ENCODE peak calls at places on chromosomes 13 and 19, in seven cellular contexts. One of them, this sample, is unnamed.

GRCh38 chr13:80742027-80742426 is 401.1 kb upstream of the SPRY2 start:
- DNase-seq in PC-3: no peak
- DNase-seq in GM23248: no peak
- DNase-seq in GM23338: no peak
- DNase-seq in neural progenitor cell: no peak
- DNase-seq in MM.1S: no peak
- DNase-seq in HCT116: no peak
- DNase-seq in this sample: no peak

GRCh38 chr13:19781526-19781925 is 1.2 kb downstream of the PSPC1 start:
- DNase-seq in PC-3: peak; percentile 13
- DNase-seq in GM23248: peak; percentile 15
- DNase-seq in GM23338: no peak
- DNase-seq in neural progenitor cell: no peak
- DNase-seq in MM.1S: no peak
- DNase-seq in HCT116: no peak
- DNase-seq in this sample: no peak

GRCh38 chr19:2477141-2477710 is 1.3 kb downstream of the GADD45B start:
- DNase-seq in PC-3: peak; percentile 50
- DNase-seq in GM23248: peak; percentile 63
- DNase-seq in GM23338: no peak
- DNase-seq in neural progenitor cell: peak; percentile 44
- DNase-seq in MM.1S: peak; percentile 47
- DNase-seq in HCT116: no peak
- DNase-seq in this sample: peak; percentile 69

GRCh38 chr19:14089662-14090508 is 666 bp downstream of the SAMD1 start:
- DNase-seq in PC-3: peak; percentile 58
- DNase-seq in GM23248: peak; percentile 83
- DNase-seq in GM23338: peak; percentile 71
- DNase-seq in neural progenitor cell: peak; percentile 90
- DNase-seq in MM.1S: peak; percentile 64
- DNase-seq in HCT116: no peak
- DNase-seq in this sample: peak; percentile 79

GRCh38 chr13:24228852-24229458 is 68.4 kb downstream of the SPATA13 start:
- DNase-seq in PC-3: peak; percentile 74
- DNase-seq in GM23248: peak; percentile 79
- DNase-seq in GM23338: peak; percentile 90
- DNase-seq in neural progenitor cell: peak; percentile 75
- DNase-seq in MM.1S: peak; percentile 31
- DNase-seq in HCT116: peak; percentile 57
- DNase-seq in this sample: peak; percentile 79

GRCh38 chr19:10368101-10368803 is 12.1 kb downstream of the TYK2 start:
- DNase-seq in PC-3: peak; percentile 31
- DNase-seq in GM23248: peak; percentile 26
- DNase-seq in GM23338: peak; percentile 36
- DNase-seq in neural progenitor cell: no peak
- DNase-seq in MM.1S: no peak
- DNase-seq in HCT116: no peak
- DNase-seq in this sample: no peak

GRCh38 chr19:42601811-42602443 is 7.2 kb upstream of the CEACAM8 start:
- DNase-seq in PC-3: peak; percentile 44
- DNase-seq in GM23248: peak; percentile 68
- DNase-seq in GM23338: peak; percentile 79
- DNase-seq in neural progenitor cell: peak; percentile 48
- DNase-seq in MM.1S: peak; percentile 21
- DNase-seq in HCT116: no peak
- DNase-seq in this sample: peak; percentile 41

GRCh38 chr13:72504026-72504925 is 223.2 kb downstream of the MZT1 start:
- DNase-seq in PC-3: no peak
- DNase-seq in GM23248: no peak
- DNase-seq in GM23338: no peak
- DNase-seq in neural progenitor cell: peak; percentile 21
- DNase-seq in MM.1S: no peak
- DNase-seq in HCT116: no peak
- DNase-seq in this sample: no peak

GRCh38 chr13:81493144-81493543 is 1152.2 kb upstream of the SPRY2 start:
- DNase-seq in PC-3: no peak
- DNase-seq in GM23248: no peak
- DNase-seq in GM23338: no peak
- DNase-seq in neural progenitor cell: no peak
- DNase-seq in MM.1S: no peak
- DNase-seq in HCT116: no peak
- DNase-seq in this sample: peak; percentile 11

GRCh38 chr19:4097501-4097900 is 26.4 kb downstream of the MAP2K2 start:
- DNase-seq in PC-3: no peak
- DNase-seq in GM23248: no peak
- DNase-seq in GM23338: no peak
- DNase-seq in neural progenitor cell: no peak
- DNase-seq in MM.1S: no peak
- DNase-seq in HCT116: no peak
- DNase-seq in this sample: no peak

GRCh38 chr13:30791354-30791921 is 56.1 kb downstream of the ALOX5AP start:
- DNase-seq in PC-3: no peak
- DNase-seq in GM23248: peak; percentile 46
- DNase-seq in GM23338: no peak
- DNase-seq in neural progenitor cell: no peak
- DNase-seq in MM.1S: no peak
- DNase-seq in HCT116: no peak
- DNase-seq in this sample: no peak

GRCh38 chr19:39407394-39407643 is 672 bp downstream of the ZFP36 start:
- DNase-seq in PC-3: no peak
- DNase-seq in GM23248: no peak
- DNase-seq in GM23338: no peak
- DNase-seq in neural progenitor cell: no peak
- DNase-seq in MM.1S: no peak
- DNase-seq in HCT116: no peak
- DNase-seq in this sample: no peak

GRCh38 chr19:2720777-2721569 is at the start of gene DIRAS1:
- DNase-seq in PC-3: no peak
- DNase-seq in GM23248: peak; percentile 26
- DNase-seq in GM23338: peak; percentile 60
- DNase-seq in neural progenitor cell: peak; percentile 60
- DNase-seq in MM.1S: no peak
- DNase-seq in HCT116: no peak
- DNase-seq in this sample: no peak

GRCh38 chr19:48372904-48373303 is 8.7 kb downstream of the SYNGR4 start:
- DNase-seq in PC-3: peak; percentile 88
- DNase-seq in GM23248: peak; percentile 31
- DNase-seq in GM23338: no peak
- DNase-seq in neural progenitor cell: no peak
- DNase-seq in MM.1S: no peak
- DNase-seq in HCT116: no peak
- DNase-seq in this sample: no peak

GRCh38 chr13:103839460-103839859 is 773.2 kb upstream of the SLC10A2 start:
- DNase-seq in PC-3: no peak
- DNase-seq in GM23248: no peak
- DNase-seq in GM23338: no peak
- DNase-seq in neural progenitor cell: no peak
- DNase-seq in MM.1S: no peak
- DNase-seq in HCT116: no peak
- DNase-seq in this sample: no peak

GRCh38 chr19:2083174-2083854 is 12.8 kb downstream of the MOB3A start:
- DNase-seq in PC-3: no peak
- DNase-seq in GM23248: no peak
- DNase-seq in GM23338: no peak
- DNase-seq in neural progenitor cell: no peak
- DNase-seq in MM.1S: peak; percentile 77
- DNase-seq in HCT116: no peak
- DNase-seq in this sample: no peak

GRCh38 chr13:89393758-89394157 is 1722.6 kb downstream of the SLITRK5 start:
- DNase-seq in PC-3: no peak
- DNase-seq in GM23248: no peak
- DNase-seq in GM23338: no peak
- DNase-seq in neural progenitor cell: no peak
- DNase-seq in MM.1S: no peak
- DNase-seq in HCT116: no peak
- DNase-seq in this sample: no peak

GRCh38 chr19:8702350-8702749 is 3.8 kb upstream of the ACTL9 start:
- DNase-seq in PC-3: no peak
- DNase-seq in GM23248: no peak
- DNase-seq in GM23338: no peak
- DNase-seq in neural progenitor cell: no peak
- DNase-seq in MM.1S: no peak
- DNase-seq in HCT116: no peak
- DNase-seq in this sample: no peak

GRCh38 chr19:39398297-39398864 is 7.2 kb downstream of the MED29 start:
- DNase-seq in PC-3: peak; percentile 42
- DNase-seq in GM23248: peak; percentile 97
- DNase-seq in GM23338: no peak
- DNase-seq in neural progenitor cell: no peak
- DNase-seq in MM.1S: peak; percentile 30
- DNase-seq in HCT116: peak; percentile 69
- DNase-seq in this sample: peak; percentile 82

GRCh38 chr19:5828661-5829566 is 10.6 kb downstream of the FUT6 start:
- DNase-seq in PC-3: no peak
- DNase-seq in GM23248: peak; percentile 27
- DNase-seq in GM23338: peak; percentile 74
- DNase-seq in neural progenitor cell: peak; percentile 83
- DNase-seq in MM.1S: no peak
- DNase-seq in HCT116: no peak
- DNase-seq in this sample: peak; percentile 89

GRCh38 chr19:10871711-10872550 is 578 bp downstream of the CARM1 start:
- DNase-seq in PC-3: peak; percentile 19
- DNase-seq in GM23248: peak; percentile 62
- DNase-seq in GM23338: peak; percentile 58
- DNase-seq in neural progenitor cell: peak; percentile 74
- DNase-seq in MM.1S: peak; percentile 29
- DNase-seq in HCT116: no peak
- DNase-seq in this sample: peak; percentile 70

GRCh38 chr13:46184277-46184699 is 2.3 kb upstream of the LCP1 start:
- DNase-seq in PC-3: peak; percentile 43
- DNase-seq in GM23248: peak; percentile 22
- DNase-seq in GM23338: peak; percentile 81
- DNase-seq in neural progenitor cell: peak; percentile 66
- DNase-seq in MM.1S: peak; percentile 72
- DNase-seq in HCT116: peak; percentile 28
- DNase-seq in this sample: peak; percentile 27

GRCh38 chr13:95156208-95156607 is 145.0 kb downstream of the ABCC4 start:
- DNase-seq in PC-3: peak; percentile 56
- DNase-seq in GM23248: peak; percentile 42
- DNase-seq in GM23338: no peak
- DNase-seq in neural progenitor cell: no peak
- DNase-seq in MM.1S: no peak
- DNase-seq in HCT116: no peak
- DNase-seq in this sample: no peak

GRCh38 chr13:35190241-35190640 is 248.2 kb downstream of the NBEA start:
- DNase-seq in PC-3: no peak
- DNase-seq in GM23248: no peak
- DNase-seq in GM23338: no peak
- DNase-seq in neural progenitor cell: no peak
- DNase-seq in MM.1S: no peak
- DNase-seq in HCT116: no peak
- DNase-seq in this sample: no peak

GRCh38 chr13:19818223-19818842 is 35.6 kb upstream of the PSPC1 start:
- DNase-seq in PC-3: peak; percentile 25
- DNase-seq in GM23248: peak; percentile 13
- DNase-seq in GM23338: peak; percentile 92
- DNase-seq in neural progenitor cell: peak; percentile 76
- DNase-seq in MM.1S: no peak
- DNase-seq in HCT116: peak; percentile 65
- DNase-seq in this sample: peak; percentile 57

GRCh38 chr13:67515895-67516294 is 285.8 kb upstream of the PCDH9 start:
- DNase-seq in PC-3: peak; percentile 70
- DNase-seq in GM23248: no peak
- DNase-seq in GM23338: no peak
- DNase-seq in neural progenitor cell: no peak
- DNase-seq in MM.1S: peak; percentile 71
- DNase-seq in HCT116: no peak
- DNase-seq in this sample: no peak

GRCh38 chr13:73089216-73089615 is 30.4 kb downstream of the KLF5 start:
- DNase-seq in PC-3: no peak
- DNase-seq in GM23248: no peak
- DNase-seq in GM23338: no peak
- DNase-seq in neural progenitor cell: no peak
- DNase-seq in MM.1S: no peak
- DNase-seq in HCT116: no peak
- DNase-seq in this sample: no peak

GRCh38 chr19:32935629-32936028 is 36.1 kb downstream of the CEP89 start:
- DNase-seq in PC-3: no peak
- DNase-seq in GM23248: no peak
- DNase-seq in GM23338: no peak
- DNase-seq in neural progenitor cell: no peak
- DNase-seq in MM.1S: no peak
- DNase-seq in HCT116: no peak
- DNase-seq in this sample: no peak
- H4K20me1 ChIP-seq in PC-3: no peaks in the 10 kb centered on the region
- H4K20me1 ChIP-seq in GM23248: no peaks in the 10 kb centered on the region
- H4K20me1 ChIP-seq in GM23338: no peaks in the 10 kb centered on the region
- H4K20me1 ChIP-seq in neural progenitor cell: no peaks in the 10 kb centered on the region
- H4K20me1 ChIP-seq in MM.1S: no peaks in the 10 kb centered on the region
- H4K20me1 ChIP-seq in HCT116: no peaks in the 10 kb centered on the region
- H4K20me1 ChIP-seq in this sample: no peaks in the 10 kb centered on the region

GRCh38 chr19:53873451-53874383 is 6.0 kb downstream of the MYADM start:
- DNase-seq in PC-3: no peak
- DNase-seq in GM23248: no peak
- DNase-seq in GM23338: no peak
- DNase-seq in neural progenitor cell: no peak
- DNase-seq in MM.1S: no peak
- DNase-seq in HCT116: no peak
- DNase-seq in this sample: no peak
- TF ChIP-seq EZH2 in PC-3: no peak
- TF ChIP-seq EZH2 in GM23248: no peak
- TF ChIP-seq EZH2 in GM23338: no peak
- TF ChIP-seq EZH2 in neural progenitor cell: no peak
- TF ChIP-seq EZH2 in MM.1S: no peak
- TF ChIP-seq EZH2 in HCT116: no peak
- TF ChIP-seq EZH2 in this sample: no peak

DNA sequence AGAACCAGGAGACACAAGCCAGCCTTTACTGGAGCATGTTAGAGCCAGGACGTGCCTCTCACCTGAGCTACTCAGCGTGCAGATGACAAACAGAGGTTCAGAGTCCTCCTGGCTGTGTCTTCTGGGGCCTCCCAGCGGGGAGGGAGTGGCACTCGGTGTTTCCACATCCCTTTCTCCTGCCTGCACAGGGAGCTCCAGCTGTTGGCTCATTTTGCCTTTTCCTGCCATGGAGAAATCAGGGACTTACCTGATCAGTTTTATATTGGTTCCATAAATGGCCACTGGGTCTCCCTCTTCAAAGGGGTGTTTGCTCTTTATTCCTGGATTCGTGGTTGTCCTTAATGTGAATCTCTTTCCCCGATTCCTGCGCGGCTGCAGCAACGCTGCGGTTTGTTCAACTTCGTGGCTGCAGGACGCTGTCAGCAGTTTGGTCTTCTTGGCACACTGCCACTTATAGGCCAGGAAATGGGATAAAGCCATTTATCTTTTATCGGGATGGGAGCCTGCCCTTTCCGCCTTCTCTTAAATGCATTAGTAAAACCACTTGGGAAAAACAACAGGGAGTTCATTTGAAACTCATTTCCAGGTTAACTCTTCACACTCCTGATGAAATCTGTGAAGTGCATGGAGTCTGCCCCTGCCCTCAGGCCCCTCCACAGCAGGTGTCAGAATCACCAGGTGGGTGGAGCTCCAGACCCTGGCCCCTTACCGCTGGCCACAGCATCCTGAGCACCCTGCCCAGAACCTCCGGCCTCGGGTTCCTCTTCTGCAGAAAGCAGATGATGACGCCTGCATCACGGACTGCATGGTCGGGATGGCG is 39.8 kb upstream of the MCF2L start:
- DNase-seq in PC-3: no peak
- DNase-seq in GM23248: peak; percentile 35
- DNase-seq in GM23338: no peak
- DNase-seq in neural progenitor cell: no peak
- DNase-seq in MM.1S: no peak
- DNase-seq in HCT116: no peak
- DNase-seq in this sample: peak; percentile 81
- TF ChIP-seq EZH2phosphoT487 in PC-3: no peak
- TF ChIP-seq EZH2phosphoT487 in GM23248: no peak
- TF ChIP-seq EZH2phosphoT487 in GM23338: no peak
- TF ChIP-seq EZH2phosphoT487 in neural progenitor cell: no peak
- TF ChIP-seq EZH2phosphoT487 in MM.1S: no peak
- TF ChIP-seq EZH2phosphoT487 in HCT116: no peak
- TF ChIP-seq EZH2phosphoT487 in this sample: no peak

GRCh38 chr19:15527705-15528104 is 19.4 kb downstream of the CYP4F22 start:
- DNase-seq in PC-3: no peak
- DNase-seq in GM23248: no peak
- DNase-seq in GM23338: no peak
- DNase-seq in neural progenitor cell: no peak
- DNase-seq in MM.1S: no peak
- DNase-seq in HCT116: no peak
- DNase-seq in this sample: no peak
- H4K20me1 ChIP-seq in PC-3: no peaks in the 10 kb centered on the region
- H4K20me1 ChIP-seq in GM23248: no peaks in the 10 kb centered on the region
- H4K20me1 ChIP-seq in GM23338: no peaks in the 10 kb centered on the region
- H4K20me1 ChIP-seq in neural progenitor cell: no peaks in the 10 kb centered on the region
- H4K20me1 ChIP-seq in MM.1S: no peaks in the 10 kb centered on the region
- H4K20me1 ChIP-seq in HCT116: no peaks in the 10 kb centered on the region
- H4K20me1 ChIP-seq in this sample: no peaks in the 10 kb centered on the region